ENCODE peak calls at places on chromosome 10, in ten cellular contexts. One of them, this sample, is unnamed.
A peak's percentile ranks its signal among the peaks of the same experiment; 100 is the strongest.

GRCh38 chr10:26881600-26882331 is 21.0 kb upstream of the ABI1 start:
- DNase-seq in CD8-positive, alpha-beta T cell: no peak
- DNase-seq in mucosa of descending colon: no peak
- DNase-seq in psoas muscle: no peak
- DNase-seq in right lobe of liver: no peak
- DNase-seq in cardiac muscle cell: peak; percentile 82
- DNase-seq in pancreas: no peak
- DNase-seq in A673: peak; percentile 81
- DNase-seq in kidney epithelial cell: no peak
- DNase-seq in IMR-90: peak; percentile 76
- DNase-seq in this sample: no peak

GRCh38 chr10:108393111-108393510 is 1228.6 kb upstream of the SORCS1 start:
- DNase-seq in CD8-positive, alpha-beta T cell: no peak
- DNase-seq in mucosa of descending colon: no peak
- DNase-seq in psoas muscle: no peak
- DNase-seq in right lobe of liver: no peak
- DNase-seq in cardiac muscle cell: no peak
- DNase-seq in pancreas: no peak
- DNase-seq in A673: peak; percentile 22
- DNase-seq in kidney epithelial cell: no peak
- DNase-seq in IMR-90: peak; percentile 26
- DNase-seq in this sample: no peak

GRCh38 chr10:71222541-71223364 is 10.4 kb downstream of the UNC5B start:
- DNase-seq in CD8-positive, alpha-beta T cell: no peak
- DNase-seq in mucosa of descending colon: no peak
- DNase-seq in psoas muscle: no peak
- DNase-seq in right lobe of liver: no peak
- DNase-seq in cardiac muscle cell: no peak
- DNase-seq in pancreas: peak; percentile 10
- DNase-seq in A673: no peak
- DNase-seq in kidney epithelial cell: no peak
- DNase-seq in IMR-90: peak; percentile 79
- DNase-seq in this sample: peak; percentile 42

GRCh38 chr10:85792533-85792858 is 574.1 kb downstream of the GRID1 start:
- DNase-seq in CD8-positive, alpha-beta T cell: no peak
- DNase-seq in mucosa of descending colon: no peak
- DNase-seq in psoas muscle: no peak
- DNase-seq in right lobe of liver: no peak
- DNase-seq in cardiac muscle cell: no peak
- DNase-seq in pancreas: no peak
- DNase-seq in A673: no peak
- DNase-seq in kidney epithelial cell: no peak
- DNase-seq in IMR-90: no peak
- DNase-seq in this sample: no peak

GRCh38 chr10:52997007-52997406 is 224.4 kb upstream of the MBL2 start:
- DNase-seq in CD8-positive, alpha-beta T cell: no peak
- DNase-seq in mucosa of descending colon: no peak
- DNase-seq in psoas muscle: no peak
- DNase-seq in right lobe of liver: no peak
- DNase-seq in cardiac muscle cell: peak; percentile 0
- DNase-seq in pancreas: no peak
- DNase-seq in A673: peak; percentile 43
- DNase-seq in kidney epithelial cell: no peak
- DNase-seq in IMR-90: no peak
- DNase-seq in this sample: no peak

GRCh38 chr10:8048281-8049008 is 6.0 kb upstream of the GATA3 start:
- DNase-seq in CD8-positive, alpha-beta T cell: no peak
- DNase-seq in mucosa of descending colon: no peak
- DNase-seq in psoas muscle: no peak
- DNase-seq in right lobe of liver: no peak
- DNase-seq in cardiac muscle cell: no peak
- DNase-seq in pancreas: no peak
- DNase-seq in A673: no peak
- DNase-seq in kidney epithelial cell: no peak
- DNase-seq in IMR-90: no peak
- DNase-seq in this sample: no peak

GRCh38 chr10:7491949-7492659 is 81.3 kb upstream of the SFMBT2 start:
- DNase-seq in CD8-positive, alpha-beta T cell: no peak
- DNase-seq in mucosa of descending colon: no peak
- DNase-seq in psoas muscle: no peak
- DNase-seq in right lobe of liver: no peak
- DNase-seq in cardiac muscle cell: no peak
- DNase-seq in pancreas: no peak
- DNase-seq in A673: no peak
- DNase-seq in kidney epithelial cell: no peak
- DNase-seq in IMR-90: no peak
- DNase-seq in this sample: no peak

GRCh38 chr10:99372546-99373271 is 43.6 kb downstream of the CNNM1 start:
- DNase-seq in CD8-positive, alpha-beta T cell: no peak
- DNase-seq in mucosa of descending colon: no peak
- DNase-seq in psoas muscle: no peak
- DNase-seq in right lobe of liver: no peak
- DNase-seq in cardiac muscle cell: peak; percentile 62
- DNase-seq in pancreas: no peak
- DNase-seq in A673: peak; percentile 39
- DNase-seq in kidney epithelial cell: no peak
- DNase-seq in IMR-90: peak; percentile 42
- DNase-seq in this sample: no peak

DNA sequence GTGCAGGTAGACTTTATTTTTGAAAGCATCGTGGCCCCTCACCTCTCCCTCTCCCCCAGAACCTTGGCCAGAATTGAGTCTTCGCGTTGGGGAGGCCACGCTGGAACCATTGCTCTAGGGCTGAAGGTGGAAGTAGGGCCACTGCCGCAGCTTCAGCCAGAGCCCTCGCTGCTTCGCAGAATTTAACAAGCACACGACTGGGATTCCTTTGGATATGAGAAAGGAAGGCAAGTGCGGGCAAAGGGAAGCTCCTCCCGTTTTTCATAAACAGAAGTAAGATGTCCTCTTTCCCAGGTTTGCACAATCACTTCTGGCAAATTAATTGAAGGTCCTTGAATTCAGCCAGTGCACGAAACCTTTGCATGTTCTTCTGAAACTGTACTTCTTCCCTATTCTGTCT is 168.1 kb downstream of the CCDC3 start:
- DNase-seq in CD8-positive, alpha-beta T cell: no peak
- DNase-seq in mucosa of descending colon: no peak
- DNase-seq in psoas muscle: no peak
- DNase-seq in right lobe of liver: no peak
- DNase-seq in cardiac muscle cell: no peak
- DNase-seq in pancreas: no peak
- DNase-seq in A673: no peak
- DNase-seq in kidney epithelial cell: no peak
- DNase-seq in IMR-90: no peak
- DNase-seq in this sample: no peak
- TF ChIP-seq CTCF in CD8-positive, alpha-beta T cell: no peak
- TF ChIP-seq CTCF in mucosa of descending colon: no peak
- TF ChIP-seq CTCF in psoas muscle: no peak
- TF ChIP-seq CTCF in right lobe of liver: no peak
- TF ChIP-seq CTCF in cardiac muscle cell: no peak
- TF ChIP-seq CTCF in pancreas: no peak
- TF ChIP-seq CTCF in A673: no peak
- TF ChIP-seq CTCF in kidney epithelial cell: no peak
- TF ChIP-seq CTCF in IMR-90: no peak
- TF ChIP-seq CTCF in this sample: no peak

GRCh38 chr10:72340510-72340895 is 14.2 kb downstream of the DNAJB12 start:
- DNase-seq in CD8-positive, alpha-beta T cell: peak; percentile 64
- DNase-seq in mucosa of descending colon: peak; percentile 72
- DNase-seq in psoas muscle: peak; percentile 76
- DNase-seq in right lobe of liver: peak; percentile 78
- DNase-seq in cardiac muscle cell: peak; percentile 70
- DNase-seq in pancreas: no peak
- DNase-seq in A673: peak; percentile 79
- DNase-seq in kidney epithelial cell: no peak
- DNase-seq in IMR-90: no peak
- DNase-seq in this sample: no peak

GRCh38 chr10:72342911-72343310 is 11.8 kb downstream of the DNAJB12 start:
- DNase-seq in CD8-positive, alpha-beta T cell: no peak
- DNase-seq in mucosa of descending colon: no peak
- DNase-seq in psoas muscle: no peak
- DNase-seq in right lobe of liver: no peak
- DNase-seq in cardiac muscle cell: no peak
- DNase-seq in pancreas: no peak
- DNase-seq in A673: no peak
- DNase-seq in kidney epithelial cell: no peak
- DNase-seq in IMR-90: no peak
- DNase-seq in this sample: no peak

GRCh38 chr10:72348282-72348681 is 6.4 kb downstream of the DNAJB12 start:
- DNase-seq in CD8-positive, alpha-beta T cell: no peak
- DNase-seq in mucosa of descending colon: no peak
- DNase-seq in psoas muscle: no peak
- DNase-seq in right lobe of liver: no peak
- DNase-seq in cardiac muscle cell: no peak
- DNase-seq in pancreas: no peak
- DNase-seq in A673: no peak
- DNase-seq in kidney epithelial cell: no peak
- DNase-seq in IMR-90: no peak
- DNase-seq in this sample: no peak

GRCh38 chr10:72340911-72341310 is 13.8 kb downstream of the DNAJB12 start:
- DNase-seq in CD8-positive, alpha-beta T cell: no peak
- DNase-seq in mucosa of descending colon: no peak
- DNase-seq in psoas muscle: no peak
- DNase-seq in right lobe of liver: no peak
- DNase-seq in cardiac muscle cell: no peak
- DNase-seq in pancreas: no peak
- DNase-seq in A673: no peak
- DNase-seq in kidney epithelial cell: no peak
- DNase-seq in IMR-90: no peak
- DNase-seq in this sample: no peak

DNA sequence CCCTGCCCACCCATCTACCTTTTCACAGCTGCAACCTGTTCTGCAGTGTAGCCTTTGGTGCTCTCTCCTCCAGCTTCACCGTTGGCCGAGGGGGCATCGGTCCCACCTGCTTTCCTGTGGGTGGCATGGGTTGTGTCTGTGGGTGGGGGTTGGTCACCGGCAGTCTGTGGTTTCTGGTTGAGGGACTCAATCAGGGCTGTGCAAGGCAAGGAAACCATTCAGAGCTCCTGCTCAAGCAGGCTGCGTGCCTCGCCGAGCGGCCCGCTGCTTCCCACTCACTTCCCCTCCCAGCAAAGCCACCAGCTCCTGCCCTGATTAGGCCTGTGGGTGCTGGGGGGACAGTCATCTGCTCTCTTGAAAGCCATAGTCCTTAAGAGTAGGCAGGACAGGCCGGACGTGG is 9.8 kb downstream of the DNAJB12 start:
- DNase-seq in CD8-positive, alpha-beta T cell: no peak
- DNase-seq in mucosa of descending colon: no peak
- DNase-seq in psoas muscle: no peak
- DNase-seq in right lobe of liver: no peak
- DNase-seq in cardiac muscle cell: no peak
- DNase-seq in pancreas: no peak
- DNase-seq in A673: no peak
- DNase-seq in kidney epithelial cell: no peak
- DNase-seq in IMR-90: no peak
- DNase-seq in this sample: no peak
- H3K36me3 ChIP-seq in CD8-positive, alpha-beta T cell: peaks cover 19% of the 10 kb centered on the region
- H3K36me3 ChIP-seq in mucosa of descending colon: no peaks in the 10 kb centered on the region
- H3K36me3 ChIP-seq in psoas muscle: peaks cover 72% of the 10 kb centered on the region
- H3K36me3 ChIP-seq in right lobe of liver: peaks cover 29% of the 10 kb centered on the region
- H3K36me3 ChIP-seq in cardiac muscle cell: peaks cover 3% of the 10 kb centered on the region
- H3K36me3 ChIP-seq in pancreas: no peaks in the 10 kb centered on the region
- H3K36me3 ChIP-seq in A673: peaks cover 8% of the 10 kb centered on the region
- H3K36me3 ChIP-seq in kidney epithelial cell: no peaks in the 10 kb centered on the region
- H3K36me3 ChIP-seq in IMR-90: peaks cover 50% of the 10 kb centered on the region
- H3K36me3 ChIP-seq in this sample: peaks cover 45% of the 10 kb centered on the region

GRCh38 chr10:6048281-6049030 is 13.7 kb downstream of the IL2RA start:
- DNase-seq in CD8-positive, alpha-beta T cell: no peak
- DNase-seq in mucosa of descending colon: peak; percentile 1
- DNase-seq in psoas muscle: no peak
- DNase-seq in right lobe of liver: no peak
- DNase-seq in cardiac muscle cell: no peak
- DNase-seq in pancreas: no peak
- DNase-seq in A673: no peak
- DNase-seq in kidney epithelial cell: no peak
- DNase-seq in IMR-90: no peak
- DNase-seq in this sample: no peak

GRCh38 chr10:6052247-6053221 is 9.6 kb downstream of the IL2RA start:
- DNase-seq in CD8-positive, alpha-beta T cell: peak; percentile 41
- DNase-seq in mucosa of descending colon: peak; percentile 35
- DNase-seq in psoas muscle: no peak
- DNase-seq in right lobe of liver: no peak
- DNase-seq in cardiac muscle cell: no peak
- DNase-seq in pancreas: no peak
- DNase-seq in A673: no peak
- DNase-seq in kidney epithelial cell: no peak
- DNase-seq in IMR-90: no peak
- DNase-seq in this sample: no peak

GRCh38 chr10:6049031-6049400 is 13.2 kb downstream of the IL2RA start:
- DNase-seq in CD8-positive, alpha-beta T cell: no peak
- DNase-seq in mucosa of descending colon: peak; percentile 0
- DNase-seq in psoas muscle: no peak
- DNase-seq in right lobe of liver: no peak
- DNase-seq in cardiac muscle cell: no peak
- DNase-seq in pancreas: no peak
- DNase-seq in A673: no peak
- DNase-seq in kidney epithelial cell: no peak
- DNase-seq in IMR-90: no peak
- DNase-seq in this sample: no peak

GRCh38 chr10:6053303-6053702 is 8.9 kb downstream of the IL2RA start:
- DNase-seq in CD8-positive, alpha-beta T cell: no peak
- DNase-seq in mucosa of descending colon: peak; percentile 1
- DNase-seq in psoas muscle: no peak
- DNase-seq in right lobe of liver: no peak
- DNase-seq in cardiac muscle cell: no peak
- DNase-seq in pancreas: no peak
- DNase-seq in A673: no peak
- DNase-seq in kidney epithelial cell: no peak
- DNase-seq in IMR-90: no peak
- DNase-seq in this sample: no peak

DNA sequence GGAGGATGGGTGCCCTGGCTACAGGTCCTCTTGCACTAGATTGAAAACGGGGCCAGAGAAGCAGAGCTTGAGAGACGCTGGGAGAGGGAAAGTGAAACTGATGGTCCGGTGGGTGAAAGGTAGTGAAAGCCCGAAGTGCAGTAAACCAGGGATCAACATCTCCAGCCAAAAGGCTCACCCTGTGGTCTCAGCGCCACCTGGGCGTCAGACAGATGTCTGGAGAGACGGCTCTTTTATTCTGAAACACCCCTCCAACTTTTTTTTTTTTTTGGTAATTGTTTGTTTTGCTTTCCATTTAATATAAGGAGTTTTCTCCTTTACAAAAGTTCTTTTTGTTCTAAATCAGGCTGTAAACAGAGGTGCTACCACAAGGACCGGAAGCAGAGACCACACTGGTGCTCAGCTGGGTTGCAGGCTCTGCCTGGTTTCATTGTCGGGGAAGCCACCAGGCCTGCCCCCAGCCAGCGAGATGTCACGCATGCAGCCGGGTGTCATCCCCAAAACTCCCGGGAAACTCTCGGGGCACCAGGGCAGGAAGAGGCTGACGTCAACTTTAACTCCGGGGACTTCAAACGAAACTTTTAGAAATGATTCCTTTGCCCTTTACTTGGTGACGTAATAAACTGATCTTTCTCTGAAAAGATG is 11.2 kb downstream of the IL2RA start:
- DNase-seq in CD8-positive, alpha-beta T cell: peak; percentile 68
- DNase-seq in mucosa of descending colon: peak; percentile 84
- DNase-seq in psoas muscle: peak; percentile 58
- DNase-seq in right lobe of liver: peak; percentile 82
- DNase-seq in cardiac muscle cell: peak; percentile 76
- DNase-seq in pancreas: peak; percentile 50
- DNase-seq in A673: peak; percentile 15
- DNase-seq in kidney epithelial cell: no peak
- DNase-seq in IMR-90: peak; percentile 44
- DNase-seq in this sample: no peak
- TF ChIP-seq CTCF in CD8-positive, alpha-beta T cell: peak; percentile 18
- TF ChIP-seq CTCF in mucosa of descending colon: peak; percentile 25
- TF ChIP-seq CTCF in psoas muscle: peak; percentile 29
- TF ChIP-seq CTCF in right lobe of liver: peak; percentile 24
- TF ChIP-seq CTCF in cardiac muscle cell: peak; percentile 23
- TF ChIP-seq CTCF in pancreas: no peak
- TF ChIP-seq CTCF in A673: no peak
- TF ChIP-seq CTCF in kidney epithelial cell: peak; percentile 9
- TF ChIP-seq CTCF in IMR-90: no peak
- TF ChIP-seq CTCF in this sample: peak; percentile 32

DNA sequence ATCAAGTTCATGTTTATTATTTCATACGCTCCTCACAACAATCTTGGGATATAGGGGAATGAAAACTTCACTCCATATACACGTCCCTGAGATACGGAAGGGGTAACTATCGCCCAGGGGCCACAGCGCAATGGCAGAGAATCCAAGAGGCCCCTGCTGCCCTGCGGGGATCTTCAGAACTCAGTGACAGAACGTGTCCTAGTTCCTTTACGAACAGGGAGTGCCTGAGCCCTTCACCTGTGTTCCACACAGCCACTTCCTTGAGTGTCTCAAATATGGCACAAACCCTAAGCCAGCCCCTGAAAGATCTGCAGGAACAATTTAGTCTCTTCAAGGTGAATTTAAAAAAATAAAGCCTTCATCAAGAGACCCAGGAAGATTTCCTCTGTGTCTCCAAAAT is 25.9 kb downstream of the LYZL1 start:
- DNase-seq in CD8-positive, alpha-beta T cell: no peak
- DNase-seq in mucosa of descending colon: no peak
- DNase-seq in psoas muscle: no peak
- DNase-seq in right lobe of liver: no peak
- DNase-seq in cardiac muscle cell: no peak
- DNase-seq in pancreas: no peak
- DNase-seq in A673: no peak
- DNase-seq in kidney epithelial cell: no peak
- DNase-seq in IMR-90: no peak
- DNase-seq in this sample: no peak
- H3K36me3 ChIP-seq in CD8-positive, alpha-beta T cell: no peaks in the 10 kb centered on the region
- H3K36me3 ChIP-seq in mucosa of descending colon: no peaks in the 10 kb centered on the region
- H3K36me3 ChIP-seq in psoas muscle: no peaks in the 10 kb centered on the region
- H3K36me3 ChIP-seq in right lobe of liver: no peaks in the 10 kb centered on the region
- H3K36me3 ChIP-seq in cardiac muscle cell: no peaks in the 10 kb centered on the region
- H3K36me3 ChIP-seq in pancreas: no peaks in the 10 kb centered on the region
- H3K36me3 ChIP-seq in A673: no peaks in the 10 kb centered on the region
- H3K36me3 ChIP-seq in kidney epithelial cell: no peaks in the 10 kb centered on the region
- H3K36me3 ChIP-seq in IMR-90: no peaks in the 10 kb centered on the region
- H3K36me3 ChIP-seq in this sample: no peaks in the 10 kb centered on the region

This sample was measured in RWPE2.